ENCODE peak calls at places on chromosomes 3 and 15, in four cellular contexts. One of them, this sample, is unnamed.

GRCh38 chr3:192409838-192410683 is 317.3 kb downstream of the FGF12 start:
- DNase-seq in GM12878: no peak
- DNase-seq in K562: no peak
- DNase-seq in HL-60: no peak
- DNase-seq in this sample: peak

GRCh38 chr3:117853923-117854322 is 1144.3 kb downstream of the TUSC7 start:
- DNase-seq in GM12878: no peak
- DNase-seq in K562: no peak
- DNase-seq in HL-60: no peak
- DNase-seq in this sample: no peak

GRCh38 chr3:5431811-5432378 is 244.4 kb downstream of the EDEM1 start:
- DNase-seq in GM12878: no peak
- DNase-seq in K562: peak
- DNase-seq in HL-60: peak
- DNase-seq in this sample: no peak

GRCh38 chr3:159280326-159280725 is 478.5 kb downstream of the MFSD1 start:
- DNase-seq in GM12878: no peak
- DNase-seq in K562: no peak
- DNase-seq in HL-60: no peak
- DNase-seq in this sample: no peak

GRCh38 chr3:141051641-141052569 is 758 bp downstream of the SPSB4 start:
- DNase-seq in GM12878: no peak
- DNase-seq in K562: no peak
- DNase-seq in HL-60: no peak
- DNase-seq in this sample: no peak

GRCh38 chr15:64452988-64453688 is 7.2 kb upstream of the ZNF609 start:
- DNase-seq in GM12878: no peak
- DNase-seq in K562: no peak
- DNase-seq in HL-60: no peak
- DNase-seq in this sample: no peak

GRCh38 chr3:29853841-29854397 is 573.0 kb downstream of the RBMS3 start:
- DNase-seq in GM12878: no peak
- DNase-seq in K562: no peak
- DNase-seq in HL-60: no peak
- DNase-seq in this sample: no peak

GRCh38 chr3:76554717-76555116 is 485.2 kb upstream of the ROBO2 start:
- DNase-seq in GM12878: no peak
- DNase-seq in K562: no peak
- DNase-seq in HL-60: no peak
- DNase-seq in this sample: no peak

GRCh38 chr3:15460891-15461524 is 33.6 kb downstream of the EAF1 start:
- DNase-seq in GM12878: no peak
- DNase-seq in K562: no peak
- DNase-seq in HL-60: peak
- DNase-seq in this sample: no peak

GRCh38 chr3:45216210-45216609 is 9.9 kb downstream of the TMEM158 start:
- DNase-seq in GM12878: no peak
- DNase-seq in K562: no peak
- DNase-seq in HL-60: no peak
- DNase-seq in this sample: no peak

GRCh38 chr3:24830230-24831152 is 335.8 kb upstream of the THRB start:
- DNase-seq in GM12878: no peak
- DNase-seq in K562: no peak
- DNase-seq in HL-60: no peak
- DNase-seq in this sample: no peak

GRCh38 chr3:65974505-65974904 is 64.2 kb downstream of the MAGI1 start:
- DNase-seq in GM12878: no peak
- DNase-seq in K562: no peak
- DNase-seq in HL-60: no peak
- DNase-seq in this sample: no peak

GRCh38 chr15:69304176-69304533 is 5.4 kb downstream of the PAQR5 start:
- DNase-seq in GM12878: no peak
- DNase-seq in K562: no peak
- DNase-seq in HL-60: no peak
- DNase-seq in this sample: no peak

DNA sequence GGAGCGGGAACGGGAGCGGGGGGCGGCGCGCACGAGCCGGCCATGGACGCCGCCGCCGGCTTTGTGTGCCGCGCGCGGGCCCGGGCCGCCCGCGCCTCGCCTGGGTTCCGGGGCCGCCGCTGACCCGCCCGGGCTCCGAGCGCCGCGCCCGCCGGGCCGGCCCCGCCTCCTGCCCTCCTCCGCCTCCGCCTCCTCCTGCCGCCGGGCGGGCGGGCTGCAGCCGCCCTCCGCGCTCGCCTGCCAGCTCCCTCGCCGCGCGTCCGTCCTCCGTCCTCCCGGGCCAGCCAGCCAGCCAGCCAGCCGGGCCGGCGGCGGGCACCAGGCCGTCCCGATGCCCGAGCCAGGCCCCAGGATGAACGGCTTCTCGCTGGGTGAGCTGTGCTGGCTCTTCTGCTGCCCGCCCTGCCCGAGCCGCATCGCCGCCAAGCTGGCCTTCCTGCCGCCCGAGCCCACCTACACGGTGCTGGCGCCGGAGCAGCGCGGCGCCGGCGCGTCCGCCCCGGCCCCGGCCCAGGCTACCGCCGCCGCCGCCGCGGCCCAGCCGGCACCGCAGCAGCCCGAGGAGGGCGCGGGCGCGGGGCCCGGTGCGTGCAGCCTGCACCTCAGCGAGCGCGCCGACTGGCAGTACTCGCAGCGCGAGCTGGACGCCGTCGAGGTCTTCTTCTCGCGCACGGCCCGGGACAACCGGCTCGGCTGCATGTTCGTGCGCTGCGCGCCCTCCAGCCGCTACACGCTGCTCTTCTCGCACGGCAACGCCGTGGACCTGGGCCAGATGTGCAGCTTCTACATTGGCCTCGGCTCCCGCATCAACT is at the start of gene ABHD17C:
- DNase-seq in GM12878: no peak
- DNase-seq in K562: peak
- DNase-seq in HL-60: peak
- DNase-seq in this sample: peak
- TF ChIP-seq SPI1 in GM12878: no peak
- TF ChIP-seq SPI1 in K562: no peak
- TF ChIP-seq SPI1 in HL-60: no peak
- TF ChIP-seq SPI1 in this sample: no peak

DNA sequence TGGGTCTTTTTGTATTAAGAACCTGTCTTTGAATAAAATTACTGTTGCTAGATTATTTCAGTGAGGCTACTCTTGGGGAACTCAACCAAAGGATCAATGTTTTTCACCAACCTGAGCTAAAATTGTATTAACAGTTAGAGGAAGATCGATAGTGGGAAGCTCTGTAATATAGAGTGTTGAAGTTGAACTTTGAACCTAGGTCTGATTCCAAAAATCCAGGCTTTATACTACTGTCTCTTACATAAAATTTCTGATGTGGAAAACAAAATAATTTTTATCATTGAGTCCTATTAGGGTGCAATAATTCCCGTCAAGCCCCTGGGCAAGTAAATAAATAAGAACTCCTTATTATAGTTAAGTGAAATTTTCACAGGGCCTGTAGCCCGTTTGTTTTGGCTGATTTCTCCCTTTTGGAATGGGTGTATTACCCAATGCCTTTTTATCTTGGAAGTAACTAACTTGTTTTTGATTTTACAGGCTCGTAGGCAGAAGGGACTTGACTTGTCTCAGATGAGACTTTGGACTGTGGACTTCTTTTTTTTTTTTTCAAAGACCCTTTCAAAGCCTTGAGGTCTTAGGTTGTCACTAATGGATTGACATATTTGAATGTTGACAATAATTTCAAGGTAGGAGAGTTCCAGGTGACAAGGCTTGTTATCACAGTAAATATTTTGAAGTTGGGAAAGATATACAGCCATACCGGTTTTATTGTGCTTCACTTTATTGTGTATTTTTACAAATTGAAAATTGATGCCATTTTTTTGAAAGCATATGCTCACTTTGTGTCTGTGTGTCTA is 276.1 kb downstream of the NFKBIZ start:
- DNase-seq in GM12878: no peak
- DNase-seq in K562: no peak
- DNase-seq in HL-60: no peak
- DNase-seq in this sample: no peak
- TF ChIP-seq SPI1 in GM12878: no peak
- TF ChIP-seq SPI1 in K562: no peak
- TF ChIP-seq SPI1 in HL-60: no peak
- TF ChIP-seq SPI1 in this sample: no peak

DNA sequence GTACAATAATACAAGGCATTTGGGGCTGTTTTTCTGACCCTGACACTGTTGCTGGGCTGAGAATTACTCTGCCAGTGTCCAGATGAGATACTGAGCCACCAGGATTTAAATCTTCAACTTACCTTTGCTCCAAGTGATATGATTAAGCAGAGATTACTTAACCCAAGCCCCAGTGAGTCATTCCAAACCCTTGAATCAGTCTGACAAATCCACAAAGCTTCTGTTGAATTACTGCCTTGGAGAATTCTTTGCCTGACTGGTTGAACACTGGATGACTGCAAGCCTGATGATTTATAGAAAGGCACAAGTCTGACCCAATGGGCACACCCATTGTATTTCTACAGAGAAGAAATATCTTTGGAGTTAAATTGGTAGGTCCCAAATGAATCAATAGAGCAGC is 88.2 kb upstream of the TSC22D2 start:
- DNase-seq in GM12878: no peak
- DNase-seq in K562: no peak
- DNase-seq in HL-60: no peak
- DNase-seq in this sample: no peak
- TF ChIP-seq SPI1 in GM12878: no peak
- TF ChIP-seq SPI1 in K562: no peak
- TF ChIP-seq SPI1 in HL-60: no peak
- TF ChIP-seq SPI1 in this sample: no peak

DNA sequence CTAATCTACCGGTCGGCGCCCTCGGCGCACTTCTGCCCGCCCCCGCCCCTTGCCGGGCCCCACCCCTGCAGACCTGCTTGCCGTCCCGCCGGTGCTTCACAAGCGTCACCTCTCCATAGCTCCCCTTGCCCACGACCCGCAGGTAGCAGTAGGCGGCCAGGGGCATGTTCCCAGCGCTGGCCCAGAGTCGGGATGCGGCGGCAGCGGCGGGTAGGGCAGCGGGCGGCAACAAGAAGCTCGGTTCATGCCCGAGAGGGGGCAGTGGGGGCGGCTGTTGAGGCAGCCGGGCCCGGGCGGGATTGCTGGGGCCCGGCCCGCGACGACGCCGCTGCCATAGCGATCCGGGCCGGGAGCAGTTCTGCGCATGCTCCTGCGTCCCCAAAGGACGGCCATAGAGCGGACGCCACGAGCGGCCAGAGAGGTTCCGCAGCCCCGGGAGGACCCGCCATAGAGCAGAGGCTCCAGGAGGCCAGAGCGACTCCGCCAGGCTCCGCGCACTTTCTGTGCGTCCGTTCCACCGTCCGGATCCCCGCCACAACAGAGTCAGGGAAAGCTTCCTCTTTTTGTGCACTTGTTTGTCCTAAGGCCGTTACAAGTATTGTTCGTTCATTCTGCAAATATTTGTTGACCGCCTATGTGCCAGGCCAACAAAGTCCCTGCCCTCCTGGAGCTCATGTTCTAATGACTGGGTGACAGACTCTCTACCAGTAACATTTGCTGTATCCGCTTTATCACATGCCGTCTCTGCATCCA is at the start of gene NEK4:
- DNase-seq in GM12878: peak
- DNase-seq in K562: peak
- DNase-seq in HL-60: peak
- DNase-seq in this sample: peak
- TF ChIP-seq SPI1 in GM12878: peak
- TF ChIP-seq SPI1 in K562: peak
- TF ChIP-seq SPI1 in HL-60: peak
- TF ChIP-seq SPI1 in this sample: no peak

DNA sequence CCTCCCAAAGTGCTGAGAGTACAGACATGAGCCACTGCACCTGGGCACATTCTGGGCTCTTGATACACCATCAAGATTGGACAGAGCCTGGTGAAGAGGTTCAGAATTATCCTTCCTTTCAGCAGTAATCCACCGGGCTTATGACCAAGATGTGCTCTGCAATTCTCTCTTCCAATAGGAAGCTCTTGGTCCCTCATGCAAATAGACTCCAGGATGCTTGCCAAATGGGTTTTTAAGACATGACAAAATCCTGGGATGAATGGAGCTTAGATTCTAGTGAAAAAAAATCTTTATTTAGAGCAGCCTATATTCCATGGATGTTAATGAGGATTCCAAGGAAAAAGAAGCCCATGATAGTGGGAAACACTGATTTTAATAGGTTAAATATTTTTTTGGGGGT is 119.1 kb downstream of the SV2B start:
- DNase-seq in GM12878: no peak
- DNase-seq in K562: no peak
- DNase-seq in HL-60: no peak
- DNase-seq in this sample: no peak
- TF ChIP-seq SPI1 in GM12878: no peak
- TF ChIP-seq SPI1 in K562: no peak
- TF ChIP-seq SPI1 in HL-60: no peak
- TF ChIP-seq SPI1 in this sample: no peak

DNA sequence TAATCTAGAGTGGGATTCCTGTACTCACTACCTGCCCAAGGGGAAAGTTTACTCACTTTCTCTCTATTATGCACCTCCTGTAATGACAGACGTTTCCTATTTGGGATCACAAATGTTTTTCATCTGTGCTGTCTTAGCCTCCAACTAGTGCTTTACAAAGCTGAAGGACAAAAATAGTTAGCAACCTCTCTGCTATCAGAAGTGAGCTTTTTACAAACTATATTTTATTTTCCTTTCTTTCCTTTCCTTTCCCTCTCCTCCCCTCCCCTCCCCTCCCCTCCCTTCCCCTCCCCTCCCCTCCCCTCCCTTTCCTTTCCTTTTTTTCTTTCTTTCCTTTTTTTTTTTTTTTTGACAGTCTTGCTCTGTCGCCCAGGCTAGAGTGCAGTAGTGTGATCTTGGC is 130.8 kb downstream of the UNC13C start:
- DNase-seq in GM12878: no peak
- DNase-seq in K562: no peak
- DNase-seq in HL-60: no peak
- DNase-seq in this sample: no peak
- TF ChIP-seq SPI1 in GM12878: no peak
- TF ChIP-seq SPI1 in K562: no peak
- TF ChIP-seq SPI1 in HL-60: no peak
- TF ChIP-seq SPI1 in this sample: no peak

GRCh38 chr3:189355115-189355480 is 183.3 kb downstream of the TPRG1 start:
- DNase-seq in GM12878: no peak
- DNase-seq in K562: no peak
- DNase-seq in HL-60: no peak
- DNase-seq in this sample: no peak
- TF ChIP-seq SPI1 in GM12878: no peak
- TF ChIP-seq SPI1 in K562: no peak
- TF ChIP-seq SPI1 in HL-60: no peak
- TF ChIP-seq SPI1 in this sample: no peak

GRCh38 chr3:184756151-184756681 is 44.4 kb upstream of the MAGEF1 start:
- DNase-seq in GM12878: no peak
- DNase-seq in K562: no peak
- DNase-seq in HL-60: no peak
- DNase-seq in this sample: no peak
- TF ChIP-seq SPI1 in GM12878: no peak
- TF ChIP-seq SPI1 in K562: no peak
- TF ChIP-seq SPI1 in HL-60: no peak
- TF ChIP-seq SPI1 in this sample: no peak

GRCh38 chr15:101435761-101436160 is 53.7 kb downstream of the PCSK6 start:
- DNase-seq in GM12878: no peak
- DNase-seq in K562: no peak
- DNase-seq in HL-60: no peak
- DNase-seq in this sample: no peak
- TF ChIP-seq SPI1 in GM12878: no peak
- TF ChIP-seq SPI1 in K562: no peak
- TF ChIP-seq SPI1 in HL-60: no peak
- TF ChIP-seq SPI1 in this sample: no peak

This sample was measured in GM12891.